ENCODE peak calls at places on chromosomes 4 and X, in ten cellular contexts. R is coronary artery; N is stimulated activated CD8-positive, alpha-beta memory T cell treated with anti-CD3 and anti-CD28 coated beads, Interleukin-15, amount 100 ng/mL, for 4 hours; D is aorta; H is activated gamma-delta T cell treated with anti-CD3 and anti-CD28 coated beads, Interleukin-2, amount 50 U/mL, for 16 hours; F is NCI-H1417; U is hypothalamus; B is NCI-H446; O is IMR-90; I is GM13977. M is an unnamed sample.
A peak's percentile ranks its signal among the peaks of the same experiment; 100 is the strongest.

GRCh38 chrX:16114640-16115039 is 8.7 kb upstream of the GRPR start:
- DNase-seq in B (no peak), D (no peak), U (no peak), I (no peak), O (peak; percentile 83), F (no peak), R (no peak), N (no peak), H (no peak), M (no peak)

GRCh38 chr4:76947369-76947768 is 2.2 kb upstream of the SEPTIN11 start:
- DNase-seq in F (no peak), H (no peak), I (no peak), D (no peak), R (no peak), N (no peak), O (no peak), B (no peak), U (no peak), M (no peak)

GRCh38 chr4:15400911-15401671 is 26.7 kb upstream of the C1QTNF7 start:
- DNase-seq in O (peak; percentile 65), H (no peak), R (peak; percentile 84), B (no peak), I (no peak), D (peak; percentile 88), N (no peak), F (no peak), U (no peak), M (no peak)

GRCh38 chr4:54475546-54475945 is 182.2 kb upstream of the KIT start:
- DNase-seq in B (no peak), N (no peak), D (no peak), U (no peak), H (no peak), O (no peak), F (no peak), I (no peak), R (no peak), M (no peak)

GRCh38 chr4:26010266-26010665 is 96.2 kb downstream of the SMIM20 start:
- DNase-seq in U (no peak), F (no peak), D (no peak), I (no peak), R (no peak), N (no peak), O (no peak), H (no peak), B (no peak), M (no peak)

GRCh38 chrX:150548684-150549083 is 19.7 kb upstream of the MTM1 start:
- DNase-seq in O (peak; percentile 39), I (no peak), B (no peak), F (no peak), N (no peak), D (no peak), R (no peak), H (no peak), U (no peak), M (no peak)

GRCh38 chr4:120870279-120870673 is 52.2 kb downstream of the PRDM5 start:
- DNase-seq in H (no peak), I (no peak), F (peak; percentile 5), N (no peak), R (no peak), U (no peak), O (no peak), D (no peak), B (no peak), M (no peak)

GRCh38 chr4:182705389-182705788 is 211.8 kb downstream of the DCTD start:
- DNase-seq in U (no peak), B (no peak), F (no peak), N (no peak), O (no peak), H (no peak), D (no peak), R (no peak), I (no peak), M (no peak)

GRCh38 chr4:120994521-120994920 is 72.0 kb upstream of the PRDM5 start:
- DNase-seq in N (no peak), D (no peak), U (no peak), R (no peak), H (no peak), I (no peak), O (no peak), F (no peak), B (no peak), M (no peak)

GRCh38 chr4:81600511-81601269 is 129.0 kb upstream of the RASGEF1B start:
- DNase-seq in F (no peak), I (no peak), R (no peak), N (no peak), H (no peak), D (no peak), U (no peak), B (no peak), O (no peak), M (no peak)

GRCh38 chrX:9519546-9520210 is 54.8 kb downstream of the TBL1X start:
- DNase-seq in I (no peak), U (no peak), H (no peak), F (no peak), N (no peak), O (no peak), D (no peak), R (peak; percentile 19), B (no peak), M (no peak)

GRCh38 chr4:42357325-42357724 is 40.0 kb upstream of the SHISA3 start:
- DNase-seq in F (no peak), N (no peak), I (no peak), R (no peak), H (no peak), B (no peak), U (no peak), O (no peak), D (no peak), M (no peak)

GRCh38 chrX:108437789-108438623 is at the start of gene COL4A6:
- DNase-seq in R (no peak), U (no peak), I (no peak), O (no peak), H (no peak), F (no peak), N (no peak), B (peak; percentile 26), D (no peak), M (no peak)

GRCh38 chr4:38860788-38861424 is 4.3 kb upstream of the TLR6 start:
- DNase-seq in U (no peak), H (peak; percentile 46), R (no peak), F (peak; percentile 39), D (no peak), B (peak; percentile 4), I (peak; percentile 77), N (peak; percentile 24), O (peak; percentile 26), M (peak; percentile 71)

GRCh38 chr4:131644619-131645018 is 1504.5 kb upstream of the PCDH10 start:
- DNase-seq in H (no peak), O (peak; percentile 2), R (no peak), F (peak; percentile 49), U (no peak), D (no peak), I (no peak), B (peak; percentile 50), N (no peak), M (no peak)

GRCh38 chr4:2837110-2837903 is 6.3 kb upstream of the ADD1 start:
- DNase-seq in F (no peak), U (no peak), O (no peak), H (no peak), D (peak; percentile 72), N (no peak), B (no peak), R (peak; percentile 72), I (no peak), M (no peak)

GRCh38 chrX:129655547-129656248 is 942 bp upstream of the APLN start:
- DNase-seq in H (no peak), I (no peak), B (no peak), R (peak; percentile 31), U (no peak), F (peak; percentile 46), N (no peak), D (no peak), O (no peak), M (peak; percentile 26)

GRCh38 chr4:185219551-185220344 is 10.3 kb downstream of the SNX25 start:
- DNase-seq in I (peak; percentile 48), R (no peak), D (no peak), F (no peak), O (peak; percentile 78), N (no peak), U (no peak), B (peak; percentile 76), H (no peak), M (peak; percentile 41)

GRCh38 chr4:46254788-46255187 is 130.9 kb upstream of the GABRG1 start:
- DNase-seq in I (no peak), F (no peak), O (peak; percentile 38), B (no peak), R (no peak), U (no peak), D (no peak), H (no peak), N (no peak), M (no peak)

GRCh38 chr4:1305781-1306455 is 16.2 kb downstream of the MAEA start:
- DNase-seq in N (no peak), D (no peak), U (no peak), I (no peak), H (no peak), B (no peak), F (no peak), R (no peak), O (no peak), M (no peak)

GRCh38 chrX:96843566-96843965 is 40.1 kb upstream of the RPA4 start:
- DNase-seq in I (no peak), B (no peak), O (no peak), R (no peak), D (no peak), U (no peak), F (peak; percentile 61), H (no peak), N (no peak), M (no peak)

GRCh38 chr4:185915271-185915670 is 103.3 kb upstream of the SORBS2 start:
- DNase-seq in B (no peak), D (no peak), R (no peak), O (no peak), F (no peak), N (no peak), H (no peak), U (no peak), I (no peak), M (no peak)

GRCh38 chr4:120977435-120977997 is 55.0 kb upstream of the PRDM5 start:
- DNase-seq in D (no peak), O (peak; percentile 70), R (no peak), U (no peak), N (no peak), I (peak; percentile 40), F (peak; percentile 45), H (no peak), B (peak; percentile 65), M (no peak)

GRCh38 chr4:184328022-184328736 is 110.5 kb upstream of the ENPP6 start:
- DNase-seq in R (no peak), O (no peak), I (peak; percentile 65), B (no peak), H (no peak), N (no peak), D (no peak), U (no peak), F (no peak), M (peak; percentile 83)

GRCh38 chr4:88511236-88511635 is 12.3 kb downstream of the PYURF start:
- DNase-seq in R (no peak), B (no peak), N (no peak), O (no peak), H (no peak), U (no peak), D (no peak), F (no peak), I (no peak), M (no peak)

GRCh38 chrX:11341274-11342256 is 48.4 kb downstream of the AMELX start:
- DNase-seq in N (no peak), U (no peak), I (peak; percentile 9), R (no peak), H (no peak), F (no peak), B (no peak), O (peak; percentile 79), D (peak; percentile 86), M (peak; percentile 17)

GRCh38 chrX:2327423-2327822 is 173.4 kb downstream of the DHRSX start:
- DNase-seq in H (no peak), B (no peak), U (no peak), N (no peak), D (no peak), I (no peak), R (no peak), F (no peak), O (no peak), M (no peak)

GRCh38 chrX:120251471-120252011 is 929 bp downstream of the ZBTB33 start:
- DNase-seq in N (no peak), H (no peak), B (no peak), R (no peak), I (no peak), O (peak; percentile 18), U (no peak), F (peak; percentile 73), D (peak; percentile 67), M (peak; percentile 33)

M was measured in B cell.